ENCODE peak calls at places on chromosomes 6 and 20, in ten cellular contexts. E is RWPE1, R is sigmoid colon, H is GM23338, V is choroid plexus epithelial cell, B is fibroblast of pulmonary artery, Q is tibial nerve, I is progenitor cell of endocrine pancreas, S is AG04450, L is neural crest cell. C is an unnamed sample.

GRCh38 chr6:15538766-15539165 is 124.1 kb downstream of the DTNBP1 start:
- DNase-seq in Q (no peak), H (no peak), L (no peak), V (no peak), E (no peak), I (no peak), B (no peak), R (no peak), S (no peak), C (no peak)

GRCh38 chr6:102660288-102660687 is 1266.8 kb downstream of the GRIK2 start:
- DNase-seq in R (no peak), L (no peak), H (no peak), S (no peak), B (no peak), V (peak), E (no peak), Q (no peak), I (no peak), C (no peak)

GRCh38 chr6:161076211-161076677 is 84.7 kb downstream of the MAP3K4 start:
- DNase-seq in E (no peak), H (peak), L (no peak), B (peak), V (peak), Q (no peak), I (no peak), R (no peak), S (no peak), C (no peak)

GRCh38 chr20:17898548-17898994 is 70.0 kb downstream of the SNX5 start:
- DNase-seq in L (peak), Q (peak), B (peak), R (peak), E (peak), S (peak), I (peak), V (peak), H (peak), C (peak)

GRCh38 chr6:43820486-43820885 is 50.5 kb downstream of the VEGFA start:
- DNase-seq in S (no peak), I (no peak), R (no peak), L (no peak), E (no peak), H (no peak), Q (no peak), V (no peak), B (no peak), C (no peak)

GRCh38 chr20:60056345-60057122 is 98.3 kb downstream of the CDH26 start:
- DNase-seq in S (no peak), R (peak), H (no peak), B (no peak), Q (no peak), I (no peak), E (no peak), V (no peak), L (no peak), C (no peak)

GRCh38 chr20:48983423-48984400 is 62.2 kb downstream of the ARFGEF2 start:
- DNase-seq in Q (no peak), V (peak), E (peak), H (no peak), L (no peak), S (peak), I (no peak), B (peak), R (no peak), C (no peak)

GRCh38 chr6:154580397-154581135 is 70.1 kb upstream of the CNKSR3 start:
- DNase-seq in E (no peak), I (no peak), R (no peak), H (no peak), V (no peak), B (no peak), L (no peak), Q (no peak), S (no peak), C (no peak)

GRCh38 chr6:158026054-158026900 is 44.6 kb downstream of the SYNJ2 start:
- DNase-seq in Q (peak), E (peak), S (peak), B (peak), H (peak), L (no peak), R (peak), V (peak), I (no peak), C (peak)

GRCh38 chr6:51926125-51926524 is 161.3 kb downstream of the PKHD1 start:
- DNase-seq in Q (no peak), E (no peak), V (no peak), R (no peak), H (no peak), B (no peak), I (no peak), S (no peak), L (no peak), C (no peak)

GRCh38 chr20:33947709-33948295 is 45.9 kb upstream of the RALY start:
- DNase-seq in S (no peak), V (peak), E (peak), L (peak), B (peak), H (peak), I (no peak), R (no peak), Q (no peak), C (peak)

GRCh38 chr6:168163096-168163731 is 84.2 kb upstream of the FRMD1 start:
- DNase-seq in V (peak), H (no peak), L (no peak), Q (peak), I (no peak), R (peak), E (no peak), S (no peak), B (no peak), C (no peak)

GRCh38 chr6:128282956-128283355 is 237.4 kb downstream of the PTPRK start:
- DNase-seq in R (no peak), H (peak), L (no peak), V (no peak), I (no peak), S (no peak), Q (no peak), B (no peak), E (no peak), C (peak)

GRCh38 chr20:57066126-57066900 is 200.1 kb downstream of the BMP7 start:
- DNase-seq in R (peak), Q (no peak), B (no peak), L (no peak), H (no peak), V (peak), S (no peak), I (no peak), E (no peak), C (no peak)

GRCh38 chr6:19664878-19665715 is 172.1 kb upstream of the ID4 start:
- DNase-seq in H (no peak), S (no peak), Q (no peak), E (no peak), V (no peak), L (no peak), R (no peak), I (no peak), B (no peak), C (no peak)

GRCh38 chr6:139030539-139030938 is 2.0 kb downstream of the ABRACL start:
- DNase-seq in B (no peak), L (no peak), R (no peak), I (no peak), Q (no peak), V (no peak), S (no peak), E (no peak), H (no peak), C (no peak)

GRCh38 chr6:74899416-74899815 is 306.4 kb downstream of the COL12A1 start:
- DNase-seq in S (no peak), E (no peak), L (no peak), B (peak), H (peak), R (no peak), V (peak), Q (no peak), I (no peak), C (peak)

GRCh38 chr20:60057866-60058807 is 99.9 kb downstream of the CDH26 start:
- DNase-seq in Q (no peak), B (peak), I (no peak), V (peak), E (no peak), S (no peak), L (no peak), H (peak), R (peak), C (no peak)

GRCh38 chr6:30942338-30943060 is 1.7 kb downstream of the MUCL3 start:
- DNase-seq in L (peak), Q (peak), I (peak), H (peak), R (peak), S (peak), E (peak), B (peak), V (peak), C (peak)

GRCh38 chr6:145540741-145541140 is 194.6 kb downstream of the EPM2A start:
- DNase-seq in R (no peak), I (no peak), S (no peak), L (no peak), H (no peak), E (no peak), B (no peak), V (no peak), Q (no peak), C (no peak)

GRCh38 chr6:52231411-52232127 is 12.7 kb downstream of the IL17F start:
- DNase-seq in L (no peak), E (no peak), B (no peak), R (no peak), I (no peak), Q (no peak), H (no peak), S (no peak), V (no peak), C (no peak)

GRCh38 chr6:31541059-31541657 is 645 bp downstream of the DDX39B start:
- DNase-seq in I (no peak), S (no peak), L (no peak), H (peak), V (peak), B (peak), Q (peak), R (no peak), E (peak), C (no peak)

GRCh38 chr6:138728672-138729071 is 44.9 kb upstream of the CCDC28A start:
- DNase-seq in Q (no peak), S (no peak), H (no peak), V (no peak), B (no peak), L (no peak), E (no peak), R (no peak), I (no peak), C (no peak)

DNA sequence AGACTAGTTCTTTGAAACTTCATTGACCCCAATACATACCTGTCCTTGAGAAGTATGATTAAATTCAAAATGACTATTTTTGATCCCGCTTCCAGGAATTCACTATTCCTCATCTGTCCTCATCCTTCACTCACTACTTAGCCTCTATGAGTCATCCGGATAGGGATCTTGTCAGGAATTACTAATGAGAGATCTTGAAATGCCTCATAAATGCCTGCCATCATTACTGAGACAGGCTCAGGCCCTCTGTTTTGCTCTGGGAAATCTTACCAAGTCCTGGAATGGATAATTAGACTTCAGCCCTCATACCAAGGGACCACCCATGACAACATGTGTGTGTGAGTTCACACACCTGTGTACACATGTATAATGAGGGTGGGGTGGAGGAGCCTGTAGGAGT is 2.8 kb upstream of the CYP24A1 start:
- DNase-seq in L (no peak), I (no peak), S (no peak), V (no peak), Q (no peak), R (no peak), H (no peak), B (no peak), E (peak), C (no peak)
- TF ChIP-seq CTCF in L (no peak), I (no peak), S (no peak), V (no peak), Q (no peak), R (no peak), H (no peak), B (no peak), E (no peak), C (no peak)

GRCh38 chr6:151624481-151624880 is 130.7 kb downstream of the CCDC170 start:
- DNase-seq in Q (no peak), H (no peak), B (no peak), R (no peak), V (no peak), I (no peak), L (no peak), E (no peak), S (no peak), C (no peak)

GRCh38 chr6:151620179-151620578 is 126.4 kb downstream of the CCDC170 start:
- DNase-seq in I (no peak), L (no peak), H (peak), V (no peak), S (no peak), Q (no peak), R (no peak), E (no peak), B (no peak), C (no peak)

GRCh38 chr6:151624900-151625536 is 131.2 kb downstream of the CCDC170 start:
- DNase-seq in H (no peak), E (no peak), L (no peak), V (no peak), S (no peak), Q (no peak), B (no peak), R (no peak), I (no peak), C (no peak)

GRCh38 chr6:151627689-151628444 is 134.1 kb downstream of the CCDC170 start:
- DNase-seq in V (peak), H (no peak), R (no peak), S (no peak), Q (no peak), I (no peak), L (no peak), B (no peak), E (peak), C (no peak)

DNA sequence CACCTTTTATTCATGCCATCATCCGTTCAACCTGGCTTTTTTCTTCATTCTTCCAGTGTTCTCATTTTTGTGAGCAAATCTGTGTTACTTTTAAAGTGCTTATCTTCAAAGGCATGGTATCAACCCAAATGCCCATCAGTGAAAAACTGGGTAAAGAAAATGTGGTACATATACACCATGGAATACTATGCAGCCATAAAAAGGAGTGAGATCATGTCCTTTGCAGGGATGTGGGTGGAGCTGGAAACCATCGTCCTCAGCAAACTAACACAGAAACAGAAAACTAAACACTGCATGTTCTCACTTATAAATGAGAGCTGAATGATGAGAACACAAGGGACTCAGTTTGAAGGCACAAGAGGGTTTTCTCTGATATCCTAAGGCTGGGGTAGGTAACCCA is 130.3 kb downstream of the CCDC170 start:
- DNase-seq in E (no peak), S (no peak), L (no peak), B (no peak), V (no peak), I (no peak), H (no peak), R (no peak), Q (no peak), C (no peak)
- TF ChIP-seq CTCF in E (no peak), S (no peak), L (no peak), B (no peak), V (no peak), I (no peak), H (no peak), R (no peak), Q (no peak), C (no peak)

GRCh38 chr20:44247676-44248419 is 740 bp downstream of the GDAP1L1 start:
- DNase-seq in H (peak), V (peak), I (peak), R (no peak), L (peak), Q (no peak), E (peak), B (peak), S (no peak), C (peak)
- TF ChIP-seq CTCF in H (peak), V (peak), I (peak), R (no peak), L (peak), Q (no peak), E (no peak), B (peak), S (peak), C (peak)

GRCh38 chr20:11267131-11267761 is 593.4 kb upstream of the JAG1 start:
- DNase-seq in B (peak), R (no peak), S (peak), I (no peak), L (no peak), E (peak), Q (peak), V (peak), H (peak), C (no peak)
- TF ChIP-seq CTCF in B (peak), R (no peak), S (peak), I (no peak), L (no peak), E (no peak), Q (no peak), V (peak), H (no peak), C (no peak)

C was measured in endothelial cell.